ENCODE peak calls at places on chromosomes 5 and 9, in eight cellular contexts. One of them, this sample, is unnamed.

GRCh38 chr9:86239053-86239770 is 20.2 kb downstream of the C9orf153 start:
- DNase-seq in spleen: no peak
- DNase-seq in activated T-cell treated with anti-CD3 and anti-CD28 coated beads, Interleukin-2, amount 50 U/mL, for 4 hours: no peak
- DNase-seq in activated CD4-positive, alpha-beta T cell treated with anti-CD3 and anti-CD28 coated beads for 1 hour: no peak
- DNase-seq in immature natural killer cell: no peak
- DNase-seq in stimulated activated CD8-positive, alpha-beta memory T cell treated with anti-CD3 and anti-CD28 coated beads, Interleukin-15, amount 100 ng/mL, for 4 hours: no peak
- DNase-seq in activated naive CD4-positive, alpha-beta T cell: no peak
- DNase-seq in GM12865: no peak
- DNase-seq in this sample: no peak

GRCh38 chr5:33299621-33300208 is 141.1 kb upstream of the TARS1 start:
- DNase-seq in spleen: no peak
- DNase-seq in activated T-cell treated with anti-CD3 and anti-CD28 coated beads, Interleukin-2, amount 50 U/mL, for 4 hours: no peak
- DNase-seq in activated CD4-positive, alpha-beta T cell treated with anti-CD3 and anti-CD28 coated beads for 1 hour: no peak
- DNase-seq in immature natural killer cell: no peak
- DNase-seq in stimulated activated CD8-positive, alpha-beta memory T cell treated with anti-CD3 and anti-CD28 coated beads, Interleukin-15, amount 100 ng/mL, for 4 hours: no peak
- DNase-seq in activated naive CD4-positive, alpha-beta T cell: no peak
- DNase-seq in GM12865: peak
- DNase-seq in this sample: no peak

GRCh38 chr5:139808481-139809330 is 13.1 kb downstream of the PSD2 start:
- DNase-seq in spleen: peak
- DNase-seq in activated T-cell treated with anti-CD3 and anti-CD28 coated beads, Interleukin-2, amount 50 U/mL, for 4 hours: no peak
- DNase-seq in activated CD4-positive, alpha-beta T cell treated with anti-CD3 and anti-CD28 coated beads for 1 hour: no peak
- DNase-seq in immature natural killer cell: no peak
- DNase-seq in stimulated activated CD8-positive, alpha-beta memory T cell treated with anti-CD3 and anti-CD28 coated beads, Interleukin-15, amount 100 ng/mL, for 4 hours: no peak
- DNase-seq in activated naive CD4-positive, alpha-beta T cell: peak
- DNase-seq in GM12865: peak
- DNase-seq in this sample: no peak

GRCh38 chr9:68834931-68835520 is 130.0 kb downstream of the PIP5K1B start:
- DNase-seq in spleen: no peak
- DNase-seq in activated T-cell treated with anti-CD3 and anti-CD28 coated beads, Interleukin-2, amount 50 U/mL, for 4 hours: no peak
- DNase-seq in activated CD4-positive, alpha-beta T cell treated with anti-CD3 and anti-CD28 coated beads for 1 hour: no peak
- DNase-seq in immature natural killer cell: no peak
- DNase-seq in stimulated activated CD8-positive, alpha-beta memory T cell treated with anti-CD3 and anti-CD28 coated beads, Interleukin-15, amount 100 ng/mL, for 4 hours: no peak
- DNase-seq in activated naive CD4-positive, alpha-beta T cell: no peak
- DNase-seq in GM12865: no peak
- DNase-seq in this sample: no peak

GRCh38 chr9:116891438-116891837 is 204.3 kb downstream of the TRIM32 start:
- DNase-seq in spleen: no peak
- DNase-seq in activated T-cell treated with anti-CD3 and anti-CD28 coated beads, Interleukin-2, amount 50 U/mL, for 4 hours: no peak
- DNase-seq in activated CD4-positive, alpha-beta T cell treated with anti-CD3 and anti-CD28 coated beads for 1 hour: no peak
- DNase-seq in immature natural killer cell: no peak
- DNase-seq in stimulated activated CD8-positive, alpha-beta memory T cell treated with anti-CD3 and anti-CD28 coated beads, Interleukin-15, amount 100 ng/mL, for 4 hours: no peak
- DNase-seq in activated naive CD4-positive, alpha-beta T cell: no peak
- DNase-seq in GM12865: no peak
- DNase-seq in this sample: no peak

GRCh38 chr5:138701678-138702077 is 51.5 kb upstream of the CTNNA1 start:
- DNase-seq in spleen: no peak
- DNase-seq in activated T-cell treated with anti-CD3 and anti-CD28 coated beads, Interleukin-2, amount 50 U/mL, for 4 hours: no peak
- DNase-seq in activated CD4-positive, alpha-beta T cell treated with anti-CD3 and anti-CD28 coated beads for 1 hour: no peak
- DNase-seq in immature natural killer cell: no peak
- DNase-seq in stimulated activated CD8-positive, alpha-beta memory T cell treated with anti-CD3 and anti-CD28 coated beads, Interleukin-15, amount 100 ng/mL, for 4 hours: no peak
- DNase-seq in activated naive CD4-positive, alpha-beta T cell: no peak
- DNase-seq in GM12865: no peak
- DNase-seq in this sample: no peak

GRCh38 chr9:99055384-99055783 is 49.5 kb upstream of the TGFBR1 start:
- DNase-seq in spleen: no peak
- DNase-seq in activated T-cell treated with anti-CD3 and anti-CD28 coated beads, Interleukin-2, amount 50 U/mL, for 4 hours: no peak
- DNase-seq in activated CD4-positive, alpha-beta T cell treated with anti-CD3 and anti-CD28 coated beads for 1 hour: no peak
- DNase-seq in immature natural killer cell: no peak
- DNase-seq in stimulated activated CD8-positive, alpha-beta memory T cell treated with anti-CD3 and anti-CD28 coated beads, Interleukin-15, amount 100 ng/mL, for 4 hours: no peak
- DNase-seq in activated naive CD4-positive, alpha-beta T cell: no peak
- DNase-seq in GM12865: no peak
- DNase-seq in this sample: no peak

GRCh38 chr9:112541690-112542089 is 55.1 kb downstream of the KIAA1958 start:
- DNase-seq in spleen: no peak
- DNase-seq in activated T-cell treated with anti-CD3 and anti-CD28 coated beads, Interleukin-2, amount 50 U/mL, for 4 hours: no peak
- DNase-seq in activated CD4-positive, alpha-beta T cell treated with anti-CD3 and anti-CD28 coated beads for 1 hour: no peak
- DNase-seq in immature natural killer cell: no peak
- DNase-seq in stimulated activated CD8-positive, alpha-beta memory T cell treated with anti-CD3 and anti-CD28 coated beads, Interleukin-15, amount 100 ng/mL, for 4 hours: no peak
- DNase-seq in activated naive CD4-positive, alpha-beta T cell: no peak
- DNase-seq in GM12865: no peak
- DNase-seq in this sample: no peak

GRCh38 chr5:127587246-127587917 is 61.5 kb upstream of the CTXN3 start:
- DNase-seq in spleen: no peak
- DNase-seq in activated T-cell treated with anti-CD3 and anti-CD28 coated beads, Interleukin-2, amount 50 U/mL, for 4 hours: no peak
- DNase-seq in activated CD4-positive, alpha-beta T cell treated with anti-CD3 and anti-CD28 coated beads for 1 hour: no peak
- DNase-seq in immature natural killer cell: peak
- DNase-seq in stimulated activated CD8-positive, alpha-beta memory T cell treated with anti-CD3 and anti-CD28 coated beads, Interleukin-15, amount 100 ng/mL, for 4 hours: no peak
- DNase-seq in activated naive CD4-positive, alpha-beta T cell: no peak
- DNase-seq in GM12865: no peak
- DNase-seq in this sample: no peak

GRCh38 chr5:6402939-6403338 is 24.6 kb upstream of the MED10 start:
- DNase-seq in spleen: no peak
- DNase-seq in activated T-cell treated with anti-CD3 and anti-CD28 coated beads, Interleukin-2, amount 50 U/mL, for 4 hours: no peak
- DNase-seq in activated CD4-positive, alpha-beta T cell treated with anti-CD3 and anti-CD28 coated beads for 1 hour: no peak
- DNase-seq in immature natural killer cell: no peak
- DNase-seq in stimulated activated CD8-positive, alpha-beta memory T cell treated with anti-CD3 and anti-CD28 coated beads, Interleukin-15, amount 100 ng/mL, for 4 hours: no peak
- DNase-seq in activated naive CD4-positive, alpha-beta T cell: no peak
- DNase-seq in GM12865: peak
- DNase-seq in this sample: no peak

GRCh38 chr9:113255431-113255830 is 19.9 kb downstream of the CDC26 start:
- DNase-seq in spleen: no peak
- DNase-seq in activated T-cell treated with anti-CD3 and anti-CD28 coated beads, Interleukin-2, amount 50 U/mL, for 4 hours: no peak
- DNase-seq in activated CD4-positive, alpha-beta T cell treated with anti-CD3 and anti-CD28 coated beads for 1 hour: no peak
- DNase-seq in immature natural killer cell: no peak
- DNase-seq in stimulated activated CD8-positive, alpha-beta memory T cell treated with anti-CD3 and anti-CD28 coated beads, Interleukin-15, amount 100 ng/mL, for 4 hours: no peak
- DNase-seq in activated naive CD4-positive, alpha-beta T cell: no peak
- DNase-seq in GM12865: no peak
- DNase-seq in this sample: no peak

GRCh38 chr5:74107899-74108298 is 481.9 kb downstream of the ARHGEF28 start:
- DNase-seq in spleen: no peak
- DNase-seq in activated T-cell treated with anti-CD3 and anti-CD28 coated beads, Interleukin-2, amount 50 U/mL, for 4 hours: no peak
- DNase-seq in activated CD4-positive, alpha-beta T cell treated with anti-CD3 and anti-CD28 coated beads for 1 hour: no peak
- DNase-seq in immature natural killer cell: no peak
- DNase-seq in stimulated activated CD8-positive, alpha-beta memory T cell treated with anti-CD3 and anti-CD28 coated beads, Interleukin-15, amount 100 ng/mL, for 4 hours: no peak
- DNase-seq in activated naive CD4-positive, alpha-beta T cell: no peak
- DNase-seq in GM12865: no peak
- DNase-seq in this sample: no peak

GRCh38 chr5:107951322-107951721 is 280.6 kb upstream of the EFNA5 start:
- DNase-seq in spleen: no peak
- DNase-seq in activated T-cell treated with anti-CD3 and anti-CD28 coated beads, Interleukin-2, amount 50 U/mL, for 4 hours: no peak
- DNase-seq in activated CD4-positive, alpha-beta T cell treated with anti-CD3 and anti-CD28 coated beads for 1 hour: no peak
- DNase-seq in immature natural killer cell: no peak
- DNase-seq in stimulated activated CD8-positive, alpha-beta memory T cell treated with anti-CD3 and anti-CD28 coated beads, Interleukin-15, amount 100 ng/mL, for 4 hours: no peak
- DNase-seq in activated naive CD4-positive, alpha-beta T cell: no peak
- DNase-seq in GM12865: no peak
- DNase-seq in this sample: no peak

GRCh38 chr5:60092671-60093422 is 199.3 kb upstream of the PDE4D start:
- DNase-seq in spleen: no peak
- DNase-seq in activated T-cell treated with anti-CD3 and anti-CD28 coated beads, Interleukin-2, amount 50 U/mL, for 4 hours: no peak
- DNase-seq in activated CD4-positive, alpha-beta T cell treated with anti-CD3 and anti-CD28 coated beads for 1 hour: no peak
- DNase-seq in immature natural killer cell: no peak
- DNase-seq in stimulated activated CD8-positive, alpha-beta memory T cell treated with anti-CD3 and anti-CD28 coated beads, Interleukin-15, amount 100 ng/mL, for 4 hours: no peak
- DNase-seq in activated naive CD4-positive, alpha-beta T cell: no peak
- DNase-seq in GM12865: no peak
- DNase-seq in this sample: no peak

GRCh38 chr5:20213803-20214202 is 225.8 kb upstream of the CDH18 start:
- DNase-seq in spleen: no peak
- DNase-seq in activated T-cell treated with anti-CD3 and anti-CD28 coated beads, Interleukin-2, amount 50 U/mL, for 4 hours: no peak
- DNase-seq in activated CD4-positive, alpha-beta T cell treated with anti-CD3 and anti-CD28 coated beads for 1 hour: no peak
- DNase-seq in immature natural killer cell: no peak
- DNase-seq in stimulated activated CD8-positive, alpha-beta memory T cell treated with anti-CD3 and anti-CD28 coated beads, Interleukin-15, amount 100 ng/mL, for 4 hours: no peak
- DNase-seq in activated naive CD4-positive, alpha-beta T cell: no peak
- DNase-seq in GM12865: no peak
- DNase-seq in this sample: no peak

GRCh38 chr5:107806271-107806670 is 135.5 kb upstream of the EFNA5 start:
- DNase-seq in spleen: no peak
- DNase-seq in activated T-cell treated with anti-CD3 and anti-CD28 coated beads, Interleukin-2, amount 50 U/mL, for 4 hours: no peak
- DNase-seq in activated CD4-positive, alpha-beta T cell treated with anti-CD3 and anti-CD28 coated beads for 1 hour: no peak
- DNase-seq in immature natural killer cell: no peak
- DNase-seq in stimulated activated CD8-positive, alpha-beta memory T cell treated with anti-CD3 and anti-CD28 coated beads, Interleukin-15, amount 100 ng/mL, for 4 hours: no peak
- DNase-seq in activated naive CD4-positive, alpha-beta T cell: no peak
- DNase-seq in GM12865: no peak
- DNase-seq in this sample: no peak